ENCODE peak calls at places on chromosomes 6 and 20, in six cellular contexts. D, X, U, M, E and H are unnamed samples.
A peak's percentile ranks its signal among the peaks of the same experiment; 100 is the strongest.

GRCh38 chr6:36069573-36069972 is 42.0 kb downstream of the MAPK14 start:
- DNase-seq in D (no peak), U (no peak), X (no peak), E (no peak), M (no peak), H (no peak)

GRCh38 chr20:48530957-48531356 is 296.8 kb downstream of the PREX1 start:
- DNase-seq in E (no peak), M (peak; percentile 52), D (no peak), U (no peak), X (no peak), H (no peak)

GRCh38 chr6:21188505-21189223 is 404.9 kb upstream of the SOX4 start:
- DNase-seq in U (no peak), X (no peak), D (peak; percentile 24), E (no peak), M (no peak), H (no peak)

GRCh38 chr6:81735756-81736380 is 16.6 kb downstream of the TENT5A start:
- DNase-seq in D (no peak), M (peak; percentile 49), X (no peak), E (no peak), U (no peak), H (no peak)

GRCh38 chr6:11354019-11354418 is 121.6 kb upstream of the NEDD9 start:
- DNase-seq in E (peak; percentile 66), X (no peak), U (no peak), M (no peak), D (no peak), H (no peak)

GRCh38 chr20:4341804-4342560 is 326.6 kb upstream of the RNF24 start:
- DNase-seq in D (no peak), X (no peak), E (no peak), U (no peak), M (peak; percentile 75), H (no peak)

GRCh38 chr20:41058007-41058673 is 29.5 kb downstream of the TOP1 start:
- DNase-seq in D (peak; percentile 55), E (no peak), X (peak; percentile 8), M (peak; percentile 92), U (no peak), H (no peak)

GRCh38 chr20:6731951-6732580 is 35.4 kb upstream of the BMP2 start:
- DNase-seq in E (no peak), M (no peak), X (no peak), D (no peak), U (peak; percentile 47), H (no peak)

GRCh38 chr6:127134136-127134535 is 15.7 kb downstream of the RSPO3 start:
- DNase-seq in E (no peak), U (no peak), X (no peak), D (no peak), M (no peak), H (no peak)

GRCh38 chr6:125779924-125780539 is 10.7 kb upstream of the NCOA7 start:
- DNase-seq in E (peak; percentile 88), U (peak; percentile 94), M (peak; percentile 94), X (peak; percentile 83), D (peak; percentile 96), H (no peak)

GRCh38 chr6:132813173-132813856 is 1.1 kb upstream of the RPS12 start:
- DNase-seq in X (no peak), U (peak; percentile 50), E (no peak), M (peak; percentile 34), D (peak; percentile 57), H (no peak)

GRCh38 chr6:48429021-48429420 is 318.0 kb upstream of the PTCHD4 start:
- DNase-seq in X (no peak), U (no peak), M (peak; percentile 14), E (no peak), D (no peak), H (no peak)

GRCh38 chr6:1873781-1874180 is 264.1 kb downstream of the FOXC1 start:
- DNase-seq in E (no peak), U (no peak), D (no peak), M (no peak), X (no peak), H (no peak)

GRCh38 chr20:58682656-58683055 is 9.9 kb upstream of the NPEPL1 start:
- DNase-seq in M (peak; percentile 63), D (no peak), U (no peak), E (no peak), X (no peak), H (no peak)

GRCh38 chr6:7419065-7419464 is 29.5 kb downstream of the RIOK1 start:
- DNase-seq in U (no peak), M (peak; percentile 39), X (no peak), D (peak; percentile 69), E (no peak), H (no peak)

GRCh38 chr6:44956426-44956825 is 371.7 kb upstream of the RUNX2 start:
- DNase-seq in M (no peak), X (no peak), U (no peak), E (no peak), D (no peak), H (no peak)

GRCh38 chr20:37992802-37993538 is 40.3 kb downstream of the TTI1 start:
- DNase-seq in X (no peak), D (peak; percentile 55), M (peak; percentile 86), E (peak; percentile 36), U (no peak), H (peak; percentile 95)

GRCh38 chr6:54017877-54018276 is 93.4 kb upstream of the MLIP start:
- DNase-seq in M (no peak), U (no peak), E (no peak), D (no peak), X (no peak), H (no peak)

GRCh38 chr6:109229536-109229935 is 134.2 kb downstream of the CEP57L1 start:
- DNase-seq in E (no peak), X (no peak), D (no peak), U (no peak), M (peak; percentile 93), H (no peak)

GRCh38 chr6:47479156-47479541 is 1.6 kb downstream of the CD2AP start:
- DNase-seq in M (peak; percentile 19), D (no peak), E (no peak), X (no peak), U (no peak), H (no peak)

GRCh38 chr20:36532388-36532787 is 8.9 kb upstream of the MYL9 start:
- DNase-seq in U (no peak), E (no peak), D (no peak), M (no peak), X (no peak), H (peak; percentile 86)

GRCh38 chr6:56222509-56222908 is 24.9 kb downstream of the COL21A1 start:
- DNase-seq in U (no peak), D (no peak), X (no peak), M (peak; percentile 55), E (no peak), H (no peak)

GRCh38 chr6:114033606-114034005 is 62.7 kb upstream of the HDAC2 start:
- DNase-seq in M (peak; percentile 7), E (no peak), U (no peak), X (no peak), D (no peak), H (no peak)
- H3K27ac ChIP-seq in M (no peak overlapping the region), E (no peak overlapping the region), U (no peak overlapping the region), X (no peak overlapping the region), D (no peak overlapping the region), H (no peak overlapping the region)

GRCh38 chr20:9068232-9068781 is 580 bp upstream of the PLCB4 start:
- DNase-seq in U (peak; percentile 34), X (no peak), M (peak; percentile 69), E (no peak), D (no peak), H (peak; percentile 73)
- TF ChIP-seq CTCF in U (no peak), X (no peak), M (no peak), E (no peak), D (no peak), H (no peak)

GRCh38 chr6:131316654-131317053 is 181.4 kb downstream of the AKAP7 start:
- DNase-seq in M (no peak), U (no peak), X (no peak), D (no peak), E (no peak), H (no peak)

GRCh38 chr6:131317516-131317915 is 182.2 kb downstream of the AKAP7 start:
- DNase-seq in D (no peak), U (no peak), M (no peak), X (no peak), E (no peak), H (no peak)

DNA sequence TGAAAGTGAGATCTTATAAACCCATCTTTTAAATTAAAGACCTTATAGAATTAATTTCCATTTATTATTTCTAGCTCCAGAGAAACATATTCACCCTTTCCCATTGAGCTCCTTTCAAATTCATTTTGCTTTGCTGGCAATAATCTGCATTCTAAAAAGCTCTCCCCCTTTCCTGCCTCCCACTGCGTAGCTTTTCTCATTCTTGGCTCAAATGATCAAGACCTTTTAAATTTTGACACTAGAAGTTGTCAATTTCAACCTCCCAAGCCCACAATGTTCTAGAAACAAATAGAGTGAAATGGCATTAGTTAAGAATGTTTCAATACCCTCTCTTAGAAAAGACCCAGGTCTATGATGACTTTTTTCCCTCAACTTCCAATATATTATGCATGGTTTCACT is 186.9 kb downstream of the AKAP7 start:
- DNase-seq in E (no peak), X (no peak), D (no peak), M (no peak), U (no peak), H (no peak)
- H3K27ac ChIP-seq in E (no peak overlapping the region), X (no peak overlapping the region), D (no peak overlapping the region), M (no peak overlapping the region), U (no peak overlapping the region), H (no peak overlapping the region)

DNA sequence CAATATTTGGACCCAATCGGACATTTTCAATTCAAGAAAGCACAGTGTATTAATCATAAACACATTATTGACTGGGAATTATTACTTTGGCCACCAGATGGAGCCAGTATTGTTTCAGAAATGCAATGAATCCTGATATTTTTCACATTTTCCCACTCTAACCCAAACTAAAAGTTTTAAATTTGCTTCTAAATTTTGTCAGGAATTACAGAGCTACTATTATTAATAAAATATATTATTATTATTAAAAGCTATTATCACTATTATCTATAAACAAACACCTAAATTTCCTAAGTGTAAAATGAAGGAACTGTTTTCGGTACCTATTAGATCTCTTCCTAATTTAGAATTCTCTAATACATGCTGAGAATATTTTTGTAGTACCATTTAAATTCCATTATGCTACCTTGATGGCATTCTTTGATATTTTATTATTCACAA is 245.3 kb downstream of the OGFRL1 start:
- DNase-seq in X (peak; percentile 3), D (peak; percentile 2), E (no peak), M (peak; percentile 45), U (no peak), H (no peak)
- TF ChIP-seq CTCF in X (no peak), D (peak; percentile 43), E (peak; percentile 45), M (peak; percentile 48), U (no peak), H (peak; percentile 83)

DNA sequence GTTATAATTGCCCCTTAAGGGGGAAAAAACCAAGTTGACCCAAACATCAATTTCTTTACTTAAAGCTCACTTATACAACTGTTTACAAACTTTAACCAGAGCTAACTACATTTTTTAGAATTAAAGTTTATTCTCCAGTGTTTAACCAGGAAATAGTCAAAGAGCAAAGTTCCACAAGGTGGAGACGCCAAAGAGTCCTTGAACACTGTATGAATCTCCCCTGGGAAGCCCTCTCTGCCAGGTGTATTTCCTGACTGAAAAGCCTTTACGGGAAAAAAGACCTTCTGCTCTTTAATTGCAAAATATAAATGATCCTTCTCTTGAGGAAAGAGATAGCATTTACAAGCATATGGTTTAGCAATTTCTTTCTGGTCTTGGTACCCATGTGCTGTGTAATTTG is 36.2 kb downstream of the BTBD9 start:
- DNase-seq in U (no peak), E (no peak), D (no peak), M (no peak), X (no peak), H (no peak)
- H3K27ac ChIP-seq in U (no peak overlapping the region), E (no peak overlapping the region), D (no peak overlapping the region), M (no peak overlapping the region), X (no peak overlapping the region), H (no peak overlapping the region)